ENCODE peak calls at places on chromosomes 12 and 14, in five cellular contexts. One of them, this sample, is unnamed.

GRCh38 chr12:81389550-81390099 is 311.7 kb downstream of the ACSS3 start:
- DNase-seq in uterus: no peak
- DNase-seq in adipocyte: no peak
- DNase-seq in right lobe of liver: no peak
- DNase-seq in HCT116: no peak
- DNase-seq in this sample: no peak

GRCh38 chr12:124947013-124947412 is 32.6 kb upstream of the UBC start:
- DNase-seq in right lobe of liver: no peak
- DNase-seq in uterus: no peak
- DNase-seq in adipocyte: no peak
- DNase-seq in HCT116: no peak
- DNase-seq in this sample: no peak

GRCh38 chr12:68237523-68238070 is 12.0 kb upstream of the IL26 start:
- DNase-seq in uterus: no peak
- DNase-seq in right lobe of liver: no peak
- DNase-seq in adipocyte: peak
- DNase-seq in HCT116: no peak
- DNase-seq in this sample: no peak

GRCh38 chr14:69056389-69056788 is 77.3 kb upstream of the ACTN1 start:
- DNase-seq in HCT116: peak
- DNase-seq in uterus: peak
- DNase-seq in adipocyte: peak
- DNase-seq in right lobe of liver: no peak
- DNase-seq in this sample: no peak

GRCh38 chr12:103493199-103493598 is 2.6 kb downstream of the C12orf42 start:
- DNase-seq in HCT116: no peak
- DNase-seq in right lobe of liver: no peak
- DNase-seq in uterus: no peak
- DNase-seq in adipocyte: no peak
- DNase-seq in this sample: no peak

GRCh38 chr14:103910262-103910935 is 17.9 kb upstream of the TDRD9 start:
- DNase-seq in adipocyte: peak
- DNase-seq in right lobe of liver: peak
- DNase-seq in HCT116: peak
- DNase-seq in uterus: peak
- DNase-seq in this sample: peak

GRCh38 chr14:95200404-95200803 is 43.1 kb upstream of the DICER1 start:
- DNase-seq in uterus: no peak
- DNase-seq in right lobe of liver: no peak
- DNase-seq in adipocyte: no peak
- DNase-seq in HCT116: no peak
- DNase-seq in this sample: no peak

GRCh38 chr12:59372971-59373370 is 222.9 kb upstream of the SLC16A7 start:
- DNase-seq in uterus: no peak
- DNase-seq in right lobe of liver: no peak
- DNase-seq in adipocyte: peak
- DNase-seq in HCT116: peak
- DNase-seq in this sample: no peak

GRCh38 chr12:111411187-111411764 is 5.6 kb downstream of the SH2B3 start:
- DNase-seq in right lobe of liver: no peak
- DNase-seq in HCT116: no peak
- DNase-seq in adipocyte: no peak
- DNase-seq in uterus: no peak
- DNase-seq in this sample: no peak

GRCh38 chr12:107760207-107760816 is 625 bp downstream of the PRDM4 start:
- DNase-seq in right lobe of liver: peak
- DNase-seq in HCT116: no peak
- DNase-seq in uterus: peak
- DNase-seq in adipocyte: peak
- DNase-seq in this sample: no peak

GRCh38 chr14:105070760-105071137 is 5.5 kb upstream of the GPR132 start:
- DNase-seq in HCT116: no peak
- DNase-seq in uterus: no peak
- DNase-seq in adipocyte: no peak
- DNase-seq in right lobe of liver: no peak
- DNase-seq in this sample: no peak

GRCh38 chr14:100688598-100689499 is 37.8 kb upstream of the DLK1 start:
- DNase-seq in right lobe of liver: no peak
- DNase-seq in HCT116: peak
- DNase-seq in uterus: no peak
- DNase-seq in adipocyte: peak
- DNase-seq in this sample: peak

GRCh38 chr12:58416211-58416610 is 474.8 kb downstream of the ATP23 start:
- DNase-seq in right lobe of liver: no peak
- DNase-seq in adipocyte: peak
- DNase-seq in HCT116: no peak
- DNase-seq in uterus: no peak
- DNase-seq in this sample: peak

GRCh38 chr12:39905152-39905551 is 200.7 kb downstream of the SLC2A13 start:
- DNase-seq in uterus: peak
- DNase-seq in HCT116: no peak
- DNase-seq in adipocyte: peak
- DNase-seq in right lobe of liver: no peak
- DNase-seq in this sample: peak

GRCh38 chr12:124940393-124941169 is 26.1 kb upstream of the UBC start:
- DNase-seq in uterus: peak
- DNase-seq in HCT116: peak
- DNase-seq in right lobe of liver: peak
- DNase-seq in adipocyte: peak
- DNase-seq in this sample: peak

GRCh38 chr12:11758838-11759509 is 109.5 kb downstream of the ETV6 start:
- DNase-seq in HCT116: no peak
- DNase-seq in adipocyte: no peak
- DNase-seq in right lobe of liver: peak
- DNase-seq in uterus: peak
- DNase-seq in this sample: peak
- H3K4me3 ChIP-seq in HCT116: no peak
- H3K4me3 ChIP-seq in adipocyte: no peak
- H3K4me3 ChIP-seq in right lobe of liver: no peak
- H3K4me3 ChIP-seq in uterus: no peak
- H3K4me3 ChIP-seq in this sample: no peak

DNA sequence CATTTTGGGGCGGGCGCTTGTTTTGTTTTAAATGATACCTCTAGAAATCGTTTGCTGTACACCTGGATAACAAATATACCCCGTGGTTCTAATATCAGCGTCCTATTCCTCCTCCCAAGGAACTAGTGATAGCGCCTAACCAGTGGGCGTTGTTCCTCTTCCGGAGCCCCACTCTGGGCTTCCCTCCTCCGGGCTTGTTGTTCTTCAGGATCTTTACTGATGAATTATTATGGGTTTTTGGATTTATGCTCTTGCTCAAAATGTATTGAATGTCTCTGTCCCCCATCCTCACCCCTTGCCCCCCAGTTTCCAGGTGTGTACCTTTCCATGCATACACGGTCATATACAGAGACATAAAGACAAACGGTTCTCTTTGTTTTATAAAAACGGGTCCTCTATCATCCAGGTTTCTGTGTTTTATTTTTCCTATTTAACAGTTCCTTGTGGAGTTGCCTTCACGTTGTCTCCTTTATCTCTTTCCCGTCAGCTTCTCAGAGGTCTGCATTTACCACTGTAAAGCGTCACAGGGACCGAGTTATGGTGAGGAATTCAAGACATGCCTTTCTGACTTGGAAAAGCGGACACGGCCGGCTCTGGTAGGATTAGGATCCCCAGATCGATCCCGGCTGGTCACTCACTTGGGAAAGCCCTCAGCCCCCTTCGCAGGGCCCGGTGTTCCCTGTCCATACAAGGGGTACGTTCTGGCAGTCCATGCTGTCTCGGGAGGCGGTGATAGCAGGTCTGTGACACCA is 655 bp upstream of the PLEKHG3 start:
- DNase-seq in adipocyte: no peak
- DNase-seq in HCT116: no peak
- DNase-seq in right lobe of liver: no peak
- DNase-seq in uterus: no peak
- DNase-seq in this sample: no peak
- H3K4me3 ChIP-seq in adipocyte: peak
- H3K4me3 ChIP-seq in HCT116: peak
- H3K4me3 ChIP-seq in right lobe of liver: peak
- H3K4me3 ChIP-seq in uterus: peak
- H3K4me3 ChIP-seq in this sample: peak

GRCh38 chr12:87254371-87255030 is 774.7 kb downstream of the C12orf50 start:
- DNase-seq in HCT116: no peak
- DNase-seq in right lobe of liver: no peak
- DNase-seq in adipocyte: peak
- DNase-seq in uterus: no peak
- DNase-seq in this sample: no peak

DNA sequence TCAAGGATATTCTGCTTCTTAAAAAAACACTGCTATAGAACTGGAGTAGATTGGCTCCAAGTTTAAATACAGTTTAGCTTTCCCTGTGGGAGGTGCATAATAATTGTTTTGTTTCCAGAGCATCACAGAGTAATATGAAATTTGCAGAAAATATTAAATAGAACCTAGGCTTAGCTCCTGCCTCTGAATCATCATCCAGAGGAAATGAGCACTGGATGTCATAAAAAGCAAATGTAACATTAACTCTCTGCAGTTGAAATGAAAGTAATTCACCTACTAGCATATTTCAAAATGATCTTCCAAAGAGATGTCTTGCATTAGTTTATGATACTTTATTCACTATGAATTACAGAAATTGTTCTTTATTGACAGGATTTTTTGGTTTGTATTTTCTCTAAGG is 769.8 kb downstream of the C12orf50 start:
- DNase-seq in HCT116: no peak
- DNase-seq in adipocyte: no peak
- DNase-seq in right lobe of liver: no peak
- DNase-seq in uterus: no peak
- DNase-seq in this sample: peak
- H3K4me3 ChIP-seq in HCT116: no peak
- H3K4me3 ChIP-seq in adipocyte: no peak
- H3K4me3 ChIP-seq in right lobe of liver: no peak
- H3K4me3 ChIP-seq in uterus: no peak
- H3K4me3 ChIP-seq in this sample: no peak

GRCh38 chr14:60485600-60486251 is at the start of gene C14orf39:
- DNase-seq in HCT116: no peak
- DNase-seq in adipocyte: peak
- DNase-seq in uterus: no peak
- DNase-seq in right lobe of liver: no peak
- DNase-seq in this sample: peak
- H3K4me3 ChIP-seq in HCT116: no peak
- H3K4me3 ChIP-seq in adipocyte: peak
- H3K4me3 ChIP-seq in uterus: no peak
- H3K4me3 ChIP-seq in right lobe of liver: no peak
- H3K4me3 ChIP-seq in this sample: peak